ENCODE peak calls at places on chromosomes 12 and 14, in seven cellular contexts. U is HuH-7; I is T-helper 9 cell; T is stimulated activated CD4-positive, alpha-beta T cell treated with anti-CD3 and anti-CD28 coated beads, Interleukin-4, amount 100 ng/mL, for 1 hour; O is GM03348; X is OCI-LY7; L is activated T-cell treated with anti-CD3 and anti-CD28 coated beads, Interleukin-2, amount 50 U/mL, for 72 hours. Q is an unnamed sample.

GRCh38 chr14:73188501-73188903 is 48.8 kb upstream of the PAPLN start:
- DNase-seq in U (no peak), I (no peak), T (no peak), O (peak), X (no peak), L (no peak), Q (no peak)

GRCh38 chr12:113467154-113467513 is 4.5 kb downstream of the LHX5 start:
- DNase-seq in U (no peak), I (no peak), T (no peak), O (no peak), X (no peak), L (no peak), Q (no peak)

GRCh38 chr14:41558527-41558926 is 48.1 kb upstream of the LRFN5 start:
- DNase-seq in U (no peak), I (no peak), T (no peak), O (no peak), X (no peak), L (no peak), Q (no peak)

GRCh38 chr14:52129733-52130132 is 60.9 kb upstream of the NID2 start:
- DNase-seq in U (no peak), I (no peak), T (no peak), O (no peak), X (no peak), L (no peak), Q (no peak)

GRCh38 chr14:72742682-72743195 is 151.2 kb downstream of the DPF3 start:
- DNase-seq in U (no peak), I (no peak), T (no peak), O (no peak), X (no peak), L (no peak), Q (no peak)

GRCh38 chr14:67938046-67938445 is 118.5 kb downstream of the RAD51B start:
- DNase-seq in U (no peak), I (no peak), T (no peak), O (no peak), X (no peak), L (no peak), Q (no peak)

GRCh38 chr12:124481772-124482566 is 85.4 kb downstream of the NCOR2 start:
- DNase-seq in U (no peak), I (no peak), T (no peak), O (no peak), X (no peak), L (no peak), Q (peak)

GRCh38 chr14:92578511-92578910 is 64.9 kb downstream of the RIN3 start:
- DNase-seq in U (no peak), I (no peak), T (no peak), O (peak), X (no peak), L (no peak), Q (no peak)

GRCh38 chr12:103114296-103115055 is 157.0 kb downstream of the ASCL1 start:
- DNase-seq in U (no peak), I (no peak), T (no peak), O (no peak), X (peak), L (no peak), Q (peak)

GRCh38 chr12:58955849-58956248 is 35.5 kb upstream of the LRIG3 start:
- DNase-seq in U (peak), I (no peak), T (no peak), O (no peak), X (no peak), L (no peak), Q (no peak)

GRCh38 chr14:100536141-100536540 is 51.1 kb downstream of the BEGAIN start:
- DNase-seq in U (no peak), I (no peak), T (no peak), O (no peak), X (no peak), L (no peak), Q (peak)

GRCh38 chr12:122138616-122139015 is 35.4 kb downstream of the IL31 start:
- DNase-seq in U (no peak), I (no peak), T (no peak), O (no peak), X (no peak), L (no peak), Q (no peak)

GRCh38 chr12:113237748-113238147 is 16.5 kb downstream of the TPCN1 start:
- DNase-seq in U (no peak), I (no peak), T (no peak), O (no peak), X (no peak), L (no peak), Q (no peak)

GRCh38 chr12:132686831-132687210 is 321 bp downstream of the POLE start:
- DNase-seq in U (no peak), I (no peak), T (no peak), O (peak), X (no peak), L (no peak), Q (no peak)

GRCh38 chr12:71125515-71125914 is 32.3 kb downstream of the TSPAN8 start:
- DNase-seq in U (no peak), I (no peak), T (no peak), O (no peak), X (no peak), L (no peak), Q (no peak)

GRCh38 chr14:61188936-61189808 is 92.0 kb downstream of the TMEM30B start:
- DNase-seq in U (peak), I (no peak), T (peak), O (peak), X (no peak), L (peak), Q (peak)